ENCODE peak calls at places on chromosomes 3 and 15, in ten cellular contexts. L is choroid plexus epithelial cell, W is renal cortical epithelial cell, I is esophagus muscularis mucosa, U is left ventricle myocardium inferior, C is NCI-H2081, J is left colon, Q is right atrium auricular region, M is EL, T is T1000. F is an unnamed sample.

GRCh38 chr3:51620543-51620942 is 50.5 kb upstream of the TEX264 start:
- DNase-seq in T (no peak), W (no peak), I (no peak), M (peak), L (peak), U (no peak), C (no peak), Q (no peak), J (no peak), F (no peak)

GRCh38 chr3:13021141-13021933 is 51.9 kb downstream of the IQSEC1 start:
- DNase-seq in I (no peak), C (peak), L (no peak), M (no peak), Q (no peak), T (no peak), J (no peak), W (no peak), U (peak), F (peak)

GRCh38 chr3:123638936-123639680 is 54.3 kb upstream of the HACD2 start:
- DNase-seq in J (no peak), C (no peak), U (no peak), I (no peak), L (no peak), W (no peak), M (no peak), Q (no peak), T (no peak), F (no peak)

GRCh38 chr15:92633418-92633817 is 22.2 kb downstream of the FAM174B start:
- DNase-seq in C (no peak), M (no peak), T (no peak), W (no peak), L (no peak), Q (no peak), I (no peak), J (no peak), U (no peak), F (no peak)

GRCh38 chr3:150414273-150414672 is 6.2 kb downstream of the TSC22D2 start:
- DNase-seq in L (peak), U (no peak), Q (no peak), M (peak), I (no peak), W (peak), J (no peak), T (no peak), C (no peak), F (no peak)

GRCh38 chr3:44992555-44993470 is 16.8 kb downstream of the EXOSC7 start:
- DNase-seq in M (peak), U (no peak), T (no peak), Q (no peak), W (no peak), L (peak), C (no peak), J (no peak), I (no peak), F (peak)

GRCh38 chr3:147409143-147410121 is at the start of gene ZIC1:
- DNase-seq in L (peak), Q (no peak), J (no peak), T (peak), C (no peak), W (no peak), U (no peak), M (peak), I (no peak), F (no peak)

GRCh38 chr15:39195988-39196486 is 384.8 kb upstream of the THBS1 start:
- DNase-seq in I (no peak), W (peak), T (peak), L (peak), M (peak), Q (no peak), C (no peak), U (no peak), J (no peak), F (no peak)

GRCh38 chr3:147356909-147357733 is 49.2 kb downstream of the ZIC4 start:
- DNase-seq in T (no peak), C (no peak), M (no peak), U (no peak), J (no peak), I (peak), Q (no peak), W (no peak), L (no peak), F (peak)

GRCh38 chr3:61315874-61316273 is 64.6 kb upstream of the FHIT start:
- DNase-seq in L (peak), Q (no peak), I (no peak), J (no peak), T (no peak), M (no peak), W (peak), C (no peak), U (no peak), F (no peak)

GRCh38 chr15:67824157-67824899 is 981 bp upstream of the SKOR1 start:
- DNase-seq in C (no peak), Q (no peak), I (no peak), M (no peak), L (no peak), U (no peak), T (no peak), W (no peak), J (no peak), F (no peak)

GRCh38 chr3:82410366-82410765 is 648.9 kb upstream of the GBE1 start:
- DNase-seq in I (no peak), U (no peak), W (no peak), T (no peak), L (no peak), J (no peak), Q (no peak), M (no peak), C (no peak), F (no peak)

GRCh38 chr15:70547846-70548487 is 215.4 kb downstream of the UACA start:
- DNase-seq in L (no peak), U (no peak), T (no peak), J (no peak), I (no peak), M (no peak), C (no peak), Q (no peak), W (no peak), F (no peak)

GRCh38 chr3:197010556-197011351 is 18.9 kb downstream of the MELTF start:
- DNase-seq in I (no peak), T (no peak), C (no peak), M (no peak), J (no peak), W (no peak), L (no peak), U (no peak), Q (no peak), F (no peak)

GRCh38 chr3:32460031-32460749 is 42.5 kb downstream of the CMTM6 start:
- DNase-seq in L (no peak), T (no peak), M (no peak), I (peak), C (peak), U (no peak), W (no peak), Q (peak), J (no peak), F (peak)

GRCh38 chr15:69593981-69594966 is 141.7 kb downstream of the RPLP1 start:
- DNase-seq in I (no peak), L (peak), M (no peak), U (peak), Q (peak), T (no peak), C (peak), J (peak), W (peak), F (no peak)

GRCh38 chr3:17845026-17845425 is 102.6 kb upstream of the TBC1D5 start:
- DNase-seq in T (no peak), Q (no peak), I (no peak), U (no peak), M (no peak), L (no peak), J (no peak), C (no peak), W (peak), F (no peak)

GRCh38 chr3:65532749-65533148 is 506.0 kb downstream of the MAGI1 start:
- DNase-seq in Q (no peak), C (no peak), J (no peak), I (no peak), L (no peak), W (no peak), U (no peak), M (no peak), T (no peak), F (no peak)

GRCh38 chr3:128878011-128878457 is 1.4 kb upstream of the ACAD9 start:
- DNase-seq in M (no peak), U (no peak), T (no peak), L (no peak), W (no peak), I (no peak), Q (no peak), C (no peak), J (no peak), F (no peak)

GRCh38 chr3:17964113-17964512 is 221.7 kb upstream of the TBC1D5 start:
- DNase-seq in T (no peak), W (no peak), M (no peak), C (no peak), J (no peak), I (no peak), U (no peak), Q (no peak), L (no peak), F (no peak)

GRCh38 chr15:65695073-65695472 is 73.3 kb downstream of the SLC24A1 start:
- DNase-seq in I (no peak), C (no peak), U (no peak), W (no peak), Q (no peak), T (no peak), L (no peak), M (no peak), J (no peak), F (no peak)

GRCh38 chr15:85019815-85020590 is 38.3 kb downstream of the PDE8A start:
- DNase-seq in I (no peak), T (no peak), Q (no peak), J (no peak), U (no peak), L (peak), C (no peak), M (no peak), W (no peak), F (no peak)

GRCh38 chr3:110593749-110594148 is 477.9 kb upstream of the NECTIN3 start:
- DNase-seq in W (no peak), J (no peak), U (no peak), T (no peak), C (no peak), L (no peak), Q (no peak), M (no peak), I (no peak), F (no peak)

GRCh38 chr3:168847293-168847883 is 751.7 kb upstream of the GOLIM4 start:
- DNase-seq in W (peak), Q (no peak), C (peak), I (no peak), T (no peak), U (no peak), L (peak), J (no peak), M (peak), F (peak)

GRCh38 chr3:128993461-128994172 is at the start of gene CFAP92:
- DNase-seq in U (peak), I (peak), T (no peak), L (peak), W (peak), J (peak), Q (peak), M (peak), C (peak), F (peak)

GRCh38 chr3:23002846-23003800 is 200.0 kb upstream of the UBE2E2 start:
- DNase-seq in I (no peak), J (no peak), W (no peak), Q (no peak), U (no peak), T (no peak), M (no peak), L (peak), C (peak), F (no peak)

GRCh38 chr3:134317106-134317947 is 56.9 kb downstream of the AMOTL2 start:
- DNase-seq in C (no peak), W (peak), Q (peak), J (no peak), M (peak), I (no peak), T (peak), U (no peak), L (no peak), F (no peak)

GRCh38 chr15:67863442-67863987 is 23.7 kb upstream of the RNU6-1 start:
- DNase-seq in I (no peak), L (peak), W (no peak), Q (peak), C (peak), T (peak), U (peak), J (peak), M (peak), F (peak)

GRCh38 chr3:145776782-145777408 is 384.1 kb downstream of the PLOD2 start:
- DNase-seq in T (peak), J (no peak), W (peak), L (peak), U (no peak), I (no peak), Q (no peak), C (peak), M (peak), F (peak)

GRCh38 chr15:74038707-74039655 is 43.4 kb downstream of the GOLGA6A start:
- DNase-seq in Q (no peak), L (peak), W (no peak), T (no peak), C (no peak), M (peak), J (no peak), U (no peak), I (no peak), F (no peak)

GRCh38 chr3:183828538-183828870 is 3.1 kb upstream of the MAP6D1 start:
- DNase-seq in C (no peak), M (no peak), W (no peak), U (no peak), I (no peak), T (no peak), Q (no peak), J (no peak), L (no peak), F (no peak)

GRCh38 chr3:152225176-152225575 is 43.6 kb upstream of the MBNL1 start:
- DNase-seq in M (no peak), U (no peak), C (no peak), Q (no peak), I (no peak), T (no peak), J (no peak), W (no peak), L (peak), F (no peak)

GRCh38 chr3:151345854-151346253 is 16.5 kb upstream of the P2RY13 start:
- DNase-seq in C (no peak), U (no peak), I (no peak), L (peak), M (peak), T (no peak), J (no peak), Q (no peak), W (peak), F (no peak)

GRCh38 chr3:159783780-159784747 is 204.6 kb upstream of the IL12A start:
- DNase-seq in W (peak), T (no peak), J (no peak), M (peak), C (no peak), L (no peak), I (no peak), Q (no peak), U (no peak), F (no peak)

GRCh38 chr3:32412887-32413286 is 21.2 kb downstream of the CMTM7 start:
- DNase-seq in W (no peak), Q (no peak), C (no peak), T (no peak), M (no peak), U (no peak), I (no peak), J (no peak), L (no peak), F (no peak)

GRCh38 chr3:33315826-33316225 is 38.6 kb downstream of the FBXL2 start:
- DNase-seq in U (no peak), L (peak), I (no peak), J (no peak), Q (no peak), T (no peak), C (no peak), W (peak), M (peak), F (no peak)

GRCh38 chr3:95327478-95327877 is 1264.6 kb downstream of the NSUN3 start:
- DNase-seq in I (no peak), W (no peak), U (no peak), L (no peak), Q (no peak), J (no peak), C (no peak), T (no peak), M (no peak), F (no peak)

GRCh38 chr3:194069421-194070219 is 66.3 kb upstream of the HES1 start:
- DNase-seq in T (no peak), W (peak), C (no peak), J (no peak), M (peak), I (no peak), U (no peak), L (peak), Q (no peak), F (no peak)

GRCh38 chr15:94744080-94744793 is 512.9 kb downstream of the MCTP2 start:
- DNase-seq in T (no peak), W (no peak), L (no peak), M (no peak), Q (no peak), C (no peak), J (no peak), I (no peak), U (no peak), F (no peak)

GRCh38 chr3:19937459-19938362 is 3.7 kb upstream of the EFHB start:
- DNase-seq in U (no peak), M (peak), W (no peak), Q (no peak), J (no peak), T (no peak), I (no peak), L (peak), C (no peak), F (no peak)